ENCODE peak calls at places on chromosome 11, in five cellular contexts. R is upper lobe of right lung; H is B cell; P is GM13976; L is CD4-positive, alpha-beta T cell. A is an unnamed sample.

GRCh38 chr11:83727251-83727650 is 441.1 kb upstream of the CCDC90B start:
- DNase-seq in R (no peak), P (no peak), L (no peak), H (no peak), A (no peak)

GRCh38 chr11:17630936-17631335 is 83.9 kb downstream of the OTOG start:
- DNase-seq in R (no peak), P (no peak), H (no peak), L (no peak), A (no peak)

GRCh38 chr11:2537010-2537695 is 92.3 kb downstream of the KCNQ1 start:
- DNase-seq in P (no peak), L (no peak), H (no peak), R (no peak), A (no peak)

GRCh38 chr11:84564180-84564866 is 1062.8 kb downstream of the DLG2 start:
- DNase-seq in P (peak), H (peak), R (no peak), L (no peak), A (no peak)

GRCh38 chr11:109086931-109087330 is 335.1 kb upstream of the C11orf87 start:
- DNase-seq in R (no peak), L (no peak), P (no peak), H (no peak), A (no peak)

GRCh38 chr11:45919806-45920530 is 2.3 kb upstream of the PEX16 start:
- DNase-seq in H (no peak), R (peak), L (no peak), P (no peak), A (no peak)

GRCh38 chr11:76266269-76266668 is 60.0 kb upstream of the WNT11 start:
- DNase-seq in L (no peak), H (no peak), P (no peak), R (no peak), A (no peak)

GRCh38 chr11:93225642-93226041 is 27.9 kb upstream of the SLC36A4 start:
- DNase-seq in P (peak), R (no peak), L (no peak), H (peak), A (no peak)

GRCh38 chr11:92969634-92970347 is at the start of gene MTNR1B:
- DNase-seq in L (no peak), R (no peak), H (no peak), P (no peak), A (no peak)

GRCh38 chr11:111423250-111423615 is 44.2 kb upstream of the POU2AF1 start:
- DNase-seq in R (no peak), H (no peak), L (no peak), P (no peak), A (no peak)

GRCh38 chr11:60367896-60368295 is 10.4 kb upstream of the MS4A7 start:
- DNase-seq in H (no peak), L (no peak), P (no peak), R (no peak), A (no peak)

GRCh38 chr11:129703846-129704245 is 111.8 kb upstream of the TMEM45B start:
- DNase-seq in P (no peak), H (no peak), R (no peak), L (no peak), A (no peak)

GRCh38 chr11:126830216-126830615 is 170.4 kb downstream of the KIRREL3 start:
- DNase-seq in H (no peak), P (no peak), R (no peak), L (no peak), A (no peak)

GRCh38 chr11:67371199-67371548 is 2.2 kb downstream of the CLCF1 start:
- DNase-seq in L (no peak), P (no peak), R (no peak), H (no peak), A (no peak)

GRCh38 chr11:117107701-117108590 is 9.7 kb upstream of the SIK3 start:
- DNase-seq in L (no peak), P (no peak), H (no peak), R (no peak), A (no peak)

GRCh38 chr11:68373189-68373809 is 60.9 kb downstream of the LRP5 start:
- DNase-seq in L (no peak), P (no peak), H (no peak), R (no peak), A (no peak)

GRCh38 chr11:10496296-10496936 is 41.4 kb downstream of the AMPD3 start:
- DNase-seq in H (no peak), P (no peak), R (no peak), L (no peak), A (no peak)

GRCh38 chr11:7651140-7651551 is 22.2 kb downstream of the CYB5R2 start:
- DNase-seq in L (no peak), R (no peak), H (no peak), P (no peak), A (no peak)

GRCh38 chr11:13776134-13776815 is 107.8 kb downstream of the FAR1 start:
- DNase-seq in P (no peak), R (no peak), L (peak), H (peak), A (no peak)

GRCh38 chr11:17686185-17686980 is 33.0 kb upstream of the MYOD1 start:
- DNase-seq in H (no peak), L (no peak), P (no peak), R (no peak), A (no peak)

GRCh38 chr11:91219501-91219900 is 996.7 kb upstream of the CHORDC1 start:
- DNase-seq in R (no peak), H (no peak), P (no peak), L (no peak), A (no peak)

GRCh38 chr11:91220476-91221202 is 997.8 kb upstream of the CHORDC1 start:
- DNase-seq in L (no peak), P (no peak), R (no peak), H (no peak), A (no peak)
- TF ChIP-seq CTCF in L (no peak), P (no peak), R (no peak), H (no peak), A (no peak)

DNA sequence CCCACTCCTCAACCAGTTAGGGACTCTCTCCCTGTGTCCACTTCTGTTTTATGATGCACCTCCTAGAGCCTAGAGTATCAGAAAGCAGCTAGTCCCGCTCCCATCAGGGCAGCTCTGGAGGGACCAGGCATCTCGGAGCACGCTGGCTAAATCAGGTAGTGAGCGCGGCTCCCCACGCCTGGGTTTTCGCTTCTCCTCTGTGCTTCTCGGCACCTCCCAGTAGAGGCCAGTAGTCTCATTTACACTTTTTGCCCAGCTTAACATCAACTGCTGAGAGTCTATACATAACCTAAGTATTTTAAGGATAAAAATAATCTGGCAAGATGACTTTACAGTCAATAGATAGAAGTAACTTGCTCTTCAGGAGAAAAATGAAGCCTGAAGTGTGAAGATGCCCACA is 473.8 kb downstream of the OPCML start:
- DNase-seq in H (no peak), P (no peak), L (no peak), R (no peak), A (no peak)
- TF ChIP-seq CTCF in H (no peak), P (no peak), L (no peak), R (no peak), A (no peak)

GRCh38 chr11:86571273-86571948 is 101.0 kb downstream of the ME3 start:
- DNase-seq in L (no peak), H (no peak), P (no peak), R (no peak), A (no peak)
- TF ChIP-seq CTCF in L (no peak), H (no peak), P (no peak), R (no peak), A (no peak)

DNA sequence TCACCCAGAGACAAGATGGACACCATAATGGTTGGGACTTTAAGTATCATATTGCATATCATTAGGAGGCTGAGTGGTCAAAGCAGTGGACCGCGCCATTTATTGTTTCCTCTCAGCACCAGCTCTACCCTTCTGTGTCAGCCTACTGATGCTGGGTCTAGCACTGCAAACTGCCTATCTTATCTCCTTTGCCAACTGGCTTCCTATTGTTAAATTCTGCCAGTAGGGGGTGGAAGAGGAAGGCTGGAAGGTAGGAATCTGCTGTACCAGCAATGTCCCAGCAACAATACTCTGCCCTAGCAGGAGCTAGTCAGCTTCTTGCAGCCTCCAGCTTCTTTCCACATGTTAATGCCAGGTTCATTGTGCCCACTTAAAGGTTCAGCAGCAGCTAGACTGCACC is 367.1 kb upstream of the PDGFD start:
- DNase-seq in P (peak), H (peak), R (no peak), L (no peak), A (no peak)
- TF ChIP-seq CTCF in P (no peak), H (no peak), R (peak), L (peak), A (peak)

A was measured in natural killer cell.